ENCODE peak calls at places on chromosome 14, in four cellular contexts. Z, K, D and W are unnamed samples.

GRCh38 chr14:22427771-22428228 is 161.2 kb downstream of the DAD1 start:
- DNase-seq in Z (no peak), K (no peak), D (peak; percentile 27), W (no peak)

GRCh38 chr14:52923902-52924575 is 26.8 kb downstream of the FERMT2 start:
- DNase-seq in Z (no peak), K (no peak), D (no peak), W (no peak)

GRCh38 chr14:84643438-84643837 is 886.5 kb upstream of the FLRT2 start:
- DNase-seq in Z (no peak), K (no peak), D (no peak), W (no peak)

GRCh38 chr14:73462078-73462715 is 3.9 kb upstream of the NUMB start:
- DNase-seq in Z (no peak), K (no peak), D (no peak), W (peak; percentile 55)

GRCh38 chr14:24673534-24674203 is 39.7 kb upstream of the GZMB start:
- DNase-seq in Z (no peak), K (peak; percentile 80), D (no peak), W (no peak)

GRCh38 chr14:62322216-62322615 is 560.0 kb downstream of the SNAPC1 start:
- DNase-seq in Z (no peak), K (no peak), D (no peak), W (no peak)

GRCh38 chr14:34843011-34843554 is 32.1 kb downstream of the BAZ1A start:
- DNase-seq in Z (peak; percentile 33), K (no peak), D (no peak), W (peak; percentile 74)

GRCh38 chr14:76768201-76768656 is 7.0 kb downstream of the VASH1 start:
- DNase-seq in Z (no peak), K (peak; percentile 89), D (no peak), W (no peak)

GRCh38 chr14:75125617-75126016 is 1.2 kb downstream of the NEK9 start:
- DNase-seq in Z (peak; percentile 82), K (no peak), D (no peak), W (no peak)

GRCh38 chr14:30330452-30330851 is 228.5 kb upstream of the G2E3 start:
- DNase-seq in Z (no peak), K (no peak), D (no peak), W (peak; percentile 1)

GRCh38 chr14:81453166-81453766 is 53.1 kb upstream of the STON2 start:
- DNase-seq in Z (no peak), K (peak; percentile 26), D (peak; percentile 34), W (peak; percentile 22)

GRCh38 chr14:79605863-79606262 is 605.4 kb downstream of the DIO2 start:
- DNase-seq in Z (no peak), K (no peak), D (no peak), W (no peak)

GRCh38 chr14:24633353-24633752 is 637 bp downstream of the GZMB start:
- DNase-seq in Z (no peak), K (no peak), D (no peak), W (no peak)

GRCh38 chr14:39230416-39230815 is 3.3 kb upstream of the MIA2 start:
- DNase-seq in Z (no peak), K (no peak), D (no peak), W (no peak)

GRCh38 chr14:74491952-74492351 is 1.2 kb downstream of the NPC2 start:
- DNase-seq in Z (peak; percentile 41), K (no peak), D (peak; percentile 65), W (peak; percentile 39)

GRCh38 chr14:38261620-38262019 is 5.7 kb upstream of the CLEC14A start:
- DNase-seq in Z (no peak), K (no peak), D (no peak), W (no peak)

GRCh38 chr14:30607156-30607780 is 14.9 kb upstream of the SCFD1 start:
- DNase-seq in Z (peak; percentile 25), K (no peak), D (no peak), W (no peak)

GRCh38 chr14:58428011-58428807 is 690 bp downstream of the KIAA0586 start:
- DNase-seq in Z (peak; percentile 54), K (no peak), D (peak; percentile 29), W (peak; percentile 19)

GRCh38 chr14:57136669-57137068 is 132.0 kb downstream of the EXOC5 start:
- DNase-seq in Z (no peak), K (no peak), D (no peak), W (no peak)

GRCh38 chr14:74973905-74974363 is 18.5 kb upstream of the PGF start:
- DNase-seq in Z (no peak), K (no peak), D (no peak), W (no peak)

GRCh38 chr14:59146941-59147470 is 41.5 kb upstream of the DAAM1 start:
- DNase-seq in Z (no peak), K (no peak), D (no peak), W (no peak)

GRCh38 chr14:90491221-90491867 is 94.5 kb downstream of the CALM1 start:
- DNase-seq in Z (peak; percentile 36), K (no peak), D (no peak), W (no peak)

GRCh38 chr14:106879241-106879640 is 1352.9 kb downstream of the TMEM121 start:
- DNase-seq in Z (no peak), K (no peak), D (no peak), W (peak; percentile 41)

GRCh38 chr14:93715279-93715927 is 72.9 kb downstream of the PRIMA1 start:
- DNase-seq in Z (no peak), K (no peak), D (no peak), W (no peak)

GRCh38 chr14:100222219-100223093 is 16.5 kb upstream of the YY1 start:
- DNase-seq in Z (no peak), K (no peak), D (no peak), W (no peak)

GRCh38 chr14:105140581-105140980 is 28.0 kb downstream of the JAG2 start:
- DNase-seq in Z (no peak), K (no peak), D (no peak), W (no peak)

GRCh38 chr14:104218361-104219180 is 80.2 kb downstream of the KIF26A start:
- DNase-seq in Z (no peak), K (no peak), D (no peak), W (no peak)

GRCh38 chr14:18656627-18657026 is 55.7 kb downstream of the OR11H12 start:
- DNase-seq in Z (no peak), K (no peak), D (no peak), W (no peak)

GRCh38 chr14:22314183-22314820 is 274.7 kb downstream of the DAD1 start:
- DNase-seq in Z (peak; percentile 47), K (peak; percentile 5), D (no peak), W (peak; percentile 34)

GRCh38 chr14:100114109-100114765 is 45.2 kb downstream of the DEGS2 start:
- DNase-seq in Z (no peak), K (no peak), D (no peak), W (no peak)

GRCh38 chr14:86015916-86016315 is 486.0 kb downstream of the FLRT2 start:
- DNase-seq in Z (no peak), K (no peak), D (no peak), W (peak; percentile 20)

GRCh38 chr14:60250318-60251035 is 1.5 kb downstream of the PPM1A start:
- DNase-seq in Z (no peak), K (no peak), D (peak; percentile 23), W (peak; percentile 2)

GRCh38 chr14:76371066-76371465 is 4.9 kb upstream of the ESRRB start:
- DNase-seq in Z (no peak), K (no peak), D (no peak), W (no peak)

GRCh38 chr14:58239259-58240210 is 5.1 kb upstream of the PSMA3 start:
- DNase-seq in Z (peak; percentile 58), K (peak; percentile 82), D (peak; percentile 76), W (peak; percentile 36)

GRCh38 chr14:95998656-95999055 is 40.5 kb upstream of the C14orf132 start:
- DNase-seq in Z (peak; percentile 53), K (no peak), D (no peak), W (peak; percentile 15)

GRCh38 chr14:88195676-88196075 is 127.4 kb downstream of the KCNK10 start:
- DNase-seq in Z (no peak), K (no peak), D (peak; percentile 2), W (no peak)

GRCh38 chr14:20302042-20302761 is 3.5 kb downstream of the TTC5 start:
- DNase-seq in Z (peak; percentile 25), K (no peak), D (no peak), W (peak; percentile 12)